ENCODE peak calls at places on chromosome 9, in seven cellular contexts. N is PC-9, R is heart right ventricle, K is GM12864, M is BJ, O is osteoblast, P is lower lobe of right lung. U is an unnamed sample.
A peak's percentile ranks its signal among the peaks of the same experiment; 100 is the strongest.

GRCh38 chr9:14320272-14321245 is 6.6 kb upstream of the NFIB start:
- DNase-seq in N (peak; percentile 77), R (no peak), K (no peak), M (peak; percentile 31), O (peak; percentile 73), P (no peak), U (no peak)

GRCh38 chr9:133822439-133823065 is 84.4 kb upstream of the SARDH start:
- DNase-seq in N (no peak), R (no peak), K (peak; percentile 51), M (no peak), O (no peak), P (no peak), U (no peak)

GRCh38 chr9:36317766-36318165 is 59.5 kb upstream of the GNE start:
- DNase-seq in N (peak; percentile 96), R (no peak), K (no peak), M (no peak), O (peak; percentile 26), P (peak; percentile 56), U (no peak)

GRCh38 chr9:4297151-4297794 is 2.6 kb downstream of the GLIS3 start:
- DNase-seq in N (peak; percentile 69), R (peak; percentile 74), K (no peak), M (no peak), O (peak; percentile 98), P (peak; percentile 82), U (no peak)

GRCh38 chr9:118533101-118533500 is 828.9 kb downstream of the TLR4 start:
- DNase-seq in N (no peak), R (no peak), K (no peak), M (no peak), O (no peak), P (no peak), U (no peak)

GRCh38 chr9:120221844-120222243 is 358.1 kb downstream of the CDK5RAP2 start:
- DNase-seq in N (no peak), R (no peak), K (no peak), M (no peak), O (no peak), P (no peak), U (no peak)

GRCh38 chr9:123131993-123132392 is 98.5 kb downstream of the GPR21 start:
- DNase-seq in N (no peak), R (no peak), K (no peak), M (no peak), O (no peak), P (no peak), U (no peak)

GRCh38 chr9:2209400-2209799 is 194.3 kb downstream of the SMARCA2 start:
- DNase-seq in N (no peak), R (no peak), K (no peak), M (no peak), O (no peak), P (no peak), U (no peak)

GRCh38 chr9:132703336-132703735 is 33.1 kb downstream of the GTF3C4 start:
- DNase-seq in N (peak; percentile 56), R (no peak), K (no peak), M (no peak), O (no peak), P (no peak), U (no peak)

GRCh38 chr9:38022995-38023394 is 46.0 kb downstream of the SHB start:
- DNase-seq in N (peak; percentile 72), R (no peak), K (no peak), M (no peak), O (peak; percentile 41), P (peak; percentile 69), U (no peak)

GRCh38 chr9:17423681-17424011 is 155.2 kb upstream of the SH3GL2 start:
- DNase-seq in N (no peak), R (no peak), K (no peak), M (no peak), O (no peak), P (no peak), U (no peak)

GRCh38 chr9:70261131-70261870 is 2.5 kb downstream of the SMC5 start:
- DNase-seq in N (peak; percentile 82), R (no peak), K (no peak), M (no peak), O (no peak), P (no peak), U (no peak)

GRCh38 chr9:84711398-84711777 is 41.9 kb downstream of the NTRK2 start:
- DNase-seq in N (peak; percentile 48), R (no peak), K (no peak), M (no peak), O (no peak), P (no peak), U (no peak)

GRCh38 chr9:16062542-16063240 is 509.8 kb downstream of the CCDC171 start:
- DNase-seq in N (peak; percentile 87), R (no peak), K (no peak), M (peak; percentile 37), O (peak; percentile 83), P (no peak), U (no peak)

GRCh38 chr9:101536938-101537337 is 3.3 kb downstream of the RNF20 start:
- DNase-seq in N (no peak), R (no peak), K (no peak), M (no peak), O (peak; percentile 10), P (no peak), U (no peak)

GRCh38 chr9:15426019-15426418 is 3.3 kb downstream of the SNAPC3 start:
- DNase-seq in N (no peak), R (no peak), K (no peak), M (no peak), O (no peak), P (no peak), U (no peak)

GRCh38 chr9:134428559-134428958 is 102.3 kb downstream of the RXRA start:
- DNase-seq in N (no peak), R (no peak), K (no peak), M (no peak), O (no peak), P (no peak), U (no peak)

GRCh38 chr9:110835404-110835803 is 166.8 kb downstream of the MUSK start:
- DNase-seq in N (peak; percentile 52), R (no peak), K (no peak), M (peak; percentile 73), O (peak; percentile 53), P (no peak), U (no peak)

GRCh38 chr9:29214702-29215248 is 1641.5 kb upstream of the C9orf72 start:
- DNase-seq in N (no peak), R (no peak), K (no peak), M (no peak), O (no peak), P (no peak), U (no peak)

GRCh38 chr9:121927081-121927480 is 166.0 kb downstream of the TTLL11 start:
- DNase-seq in N (no peak), R (no peak), K (no peak), M (no peak), O (no peak), P (no peak), U (no peak)

GRCh38 chr9:121926417-121926816 is 166.7 kb downstream of the TTLL11 start:
- DNase-seq in N (no peak), R (no peak), K (no peak), M (no peak), O (no peak), P (no peak), U (no peak)

GRCh38 chr9:121927636-121928035 is 165.5 kb downstream of the TTLL11 start:
- DNase-seq in N (no peak), R (no peak), K (no peak), M (no peak), O (no peak), P (no peak), U (no peak)

GRCh38 chr9:121930970-121931369 is 162.1 kb downstream of the TTLL11 start:
- DNase-seq in N (no peak), R (no peak), K (no peak), M (no peak), O (no peak), P (no peak), U (no peak)

GRCh38 chr9:121929893-121930875 is 162.9 kb downstream of the TTLL11 start:
- DNase-seq in N (no peak), R (no peak), K (no peak), M (no peak), O (no peak), P (no peak), U (no peak)
- TF ChIP-seq CTCF in N (no peak), R (peak; percentile 31), K (peak; percentile 5), M (no peak), O (no peak), P (no peak), U (peak; percentile 43)

GRCh38 chr9:114407889-114408288 is 20.1 kb upstream of the AKNA start:
- DNase-seq in N (no peak), R (no peak), K (no peak), M (no peak), O (peak; percentile 73), P (no peak), U (no peak)

GRCh38 chr9:114403153-114403756 is 15.5 kb upstream of the AKNA start:
- DNase-seq in N (no peak), R (no peak), K (no peak), M (no peak), O (no peak), P (no peak), U (no peak)

GRCh38 chr9:114406441-114406840 is 18.7 kb upstream of the AKNA start:
- DNase-seq in N (no peak), R (no peak), K (no peak), M (no peak), O (peak; percentile 58), P (no peak), U (no peak)

GRCh38 chr9:114404531-114404930 is 16.7 kb upstream of the AKNA start:
- DNase-seq in N (no peak), R (no peak), K (no peak), M (no peak), O (no peak), P (no peak), U (no peak)

GRCh38 chr9:114405294-114406034 is 17.7 kb upstream of the AKNA start:
- DNase-seq in N (peak; percentile 59), R (peak; percentile 84), K (no peak), M (no peak), O (peak; percentile 98), P (peak; percentile 76), U (no peak)
- TF ChIP-seq CTCF in N (peak; percentile 82), R (peak; percentile 90), K (peak; percentile 83), M (peak; percentile 85), O (peak; percentile 86), P (peak; percentile 84), U (peak; percentile 94)

DNA sequence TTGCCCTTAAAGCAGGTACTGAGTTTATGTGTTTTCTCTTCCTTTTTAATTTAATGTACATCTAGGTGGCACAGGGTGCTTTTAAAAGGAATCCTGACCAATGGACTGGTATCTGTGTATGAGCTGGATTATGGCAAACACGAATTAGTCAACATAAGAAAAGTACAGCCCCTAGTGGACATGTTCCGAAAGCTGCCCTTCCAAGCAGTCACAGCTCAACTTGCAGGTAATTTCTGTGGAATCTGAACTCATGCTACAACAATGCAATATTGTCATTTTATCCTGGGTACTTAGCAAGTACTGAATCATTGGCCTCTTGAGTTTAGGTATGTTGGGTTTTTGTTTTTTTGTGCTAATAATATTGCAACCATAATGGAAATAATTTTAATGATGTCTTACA is 14.4 kb upstream of the TMOD1 start:
- DNase-seq in N (peak; percentile 51), R (no peak), K (no peak), M (no peak), O (no peak), P (no peak), U (no peak)
- TF ChIP-seq CTCF in N (peak; percentile 53), R (peak; percentile 36), K (peak; percentile 30), M (peak; percentile 28), O (peak; percentile 54), P (no peak), U (peak; percentile 49)

GRCh38 chr9:69040646-69041045 is 5.1 kb downstream of the FXN start:
- DNase-seq in N (no peak), R (no peak), K (no peak), M (no peak), O (no peak), P (no peak), U (no peak)
- TF ChIP-seq CTCF in N (no peak), R (no peak), K (no peak), M (no peak), O (no peak), P (no peak), U (peak; percentile 24)

U was measured in chondrocyte.